ENCODE peak calls at places on chromosomes 2 and 18, in nine cellular contexts. Z is T-cell, U is fibroblast of lung, F is C1 segment of cervical spinal cord, J is HL-60, O is T-helper 2 cell, S is GDM1, Y is AG09309, I is sciatic nerve. Q is an unnamed sample.

GRCh38 chr2:196166876-196167275 is 4.5 kb downstream of the STK17B start:
- DNase-seq in O (no peak), I (no peak), Z (no peak), F (no peak), J (peak), U (peak), S (peak), Y (no peak), Q (no peak)

GRCh38 chr2:41932241-41933034 is 115.4 kb upstream of the PKDCC start:
- DNase-seq in O (no peak), S (no peak), Y (no peak), Z (no peak), F (no peak), I (peak), J (no peak), U (peak), Q (no peak)

GRCh38 chr2:85648619-85649018 is 19.4 kb downstream of the SFTPB start:
- DNase-seq in I (no peak), O (no peak), F (no peak), Y (no peak), J (peak), U (peak), Z (no peak), S (no peak), Q (no peak)

GRCh38 chr2:38218583-38218982 is 142.6 kb upstream of the CYP1B1 start:
- DNase-seq in F (no peak), I (no peak), U (no peak), J (no peak), S (no peak), O (no peak), Z (no peak), Y (no peak), Q (no peak)

GRCh38 chr2:175690113-175690716 is 311.9 kb downstream of the LNPK start:
- DNase-seq in Y (peak), U (peak), F (no peak), J (peak), I (no peak), O (no peak), Z (no peak), S (peak), Q (no peak)

GRCh38 chr2:134193006-134193405 is 60.9 kb upstream of the MGAT5 start:
- DNase-seq in I (no peak), F (no peak), O (no peak), U (peak), S (no peak), Z (no peak), J (no peak), Y (no peak), Q (no peak)

GRCh38 chr2:221518201-221518936 is 53.7 kb downstream of the EPHA4 start:
- DNase-seq in S (no peak), Y (no peak), Z (peak), U (peak), I (no peak), J (no peak), F (no peak), O (no peak), Q (no peak)

GRCh38 chr2:172438064-172438421 is 10.7 kb downstream of the ITGA6 start:
- DNase-seq in I (no peak), S (no peak), Y (no peak), U (no peak), O (no peak), J (no peak), F (no peak), Z (no peak), Q (no peak)

GRCh38 chr2:37891846-37892435 is 33.1 kb upstream of the RMDN2 start:
- DNase-seq in I (no peak), U (no peak), Y (no peak), O (no peak), S (no peak), F (no peak), Z (no peak), J (no peak), Q (no peak)

GRCh38 chr18:13649397-13650252 is 76.7 kb downstream of the FAM210A start:
- DNase-seq in Z (no peak), U (no peak), Y (no peak), S (no peak), J (no peak), F (no peak), I (no peak), O (no peak), Q (no peak)

Q was measured in spleen.